ENCODE peak calls at places on chromosomes 11 and 22, in five cellular contexts. K is endothelial cell of umbilical vein, O is ovary, R is heart left ventricle, M is IMR-90. D is an unnamed sample.

GRCh38 chr11:15107730-15108515 is 6.8 kb upstream of the INSC start:
- DNase-seq in M (peak; percentile 55), O (no peak), K (no peak), R (no peak), D (no peak)

GRCh38 chr11:134823970-134824369 is 411.9 kb upstream of the B3GAT1 start:
- DNase-seq in K (no peak), R (no peak), M (no peak), O (no peak), D (no peak)

GRCh38 chr11:65422104-65422632 is 430 bp upstream of the NEAT1 start:
- DNase-seq in M (peak; percentile 97), O (peak; percentile 99), R (peak; percentile 99), K (peak; percentile 95), D (peak; percentile 97)

GRCh38 chr11:91350931-91351330 is 873.7 kb upstream of the FAT3 start:
- DNase-seq in O (no peak), K (no peak), R (no peak), M (no peak), D (no peak)

GRCh38 chr11:17010851-17011420 is 3.3 kb downstream of the PLEKHA7 start:
- DNase-seq in O (no peak), R (no peak), M (no peak), K (no peak), D (no peak)

GRCh38 chr22:42344391-42344861 is 74.0 kb upstream of the TCF20 start:
- DNase-seq in O (peak; percentile 55), R (no peak), M (no peak), K (no peak), D (peak; percentile 39)

GRCh38 chr11:76623171-76623883 is 47.2 kb downstream of the LRRC32 start:
- DNase-seq in M (peak; percentile 72), O (peak; percentile 15), R (no peak), K (peak; percentile 29), D (no peak)

GRCh38 chr11:71206186-71206585 is 46.2 kb downstream of the SHANK2 start:
- DNase-seq in R (no peak), O (no peak), K (no peak), M (peak; percentile 66), D (peak; percentile 70)

GRCh38 chr22:25039754-25040153 is 87.2 kb downstream of the KIAA1671 start:
- DNase-seq in R (no peak), O (no peak), K (no peak), M (no peak), D (no peak)

GRCh38 chr11:126153999-126154398 is 57.5 kb downstream of the RPUSD4 start:
- DNase-seq in K (peak; percentile 98), R (no peak), M (peak; percentile 92), O (no peak), D (no peak)

GRCh38 chr11:15692739-15693138 is 578.0 kb downstream of the INSC start:
- DNase-seq in R (no peak), M (peak; percentile 65), O (no peak), K (no peak), D (no peak)

GRCh38 chr11:125515102-125515439 is 19.0 kb upstream of the FEZ1 start:
- DNase-seq in R (no peak), O (no peak), K (no peak), M (no peak), D (no peak)

GRCh38 chr11:130037058-130037457 is 32.6 kb upstream of the APLP2 start:
- DNase-seq in R (no peak), M (peak; percentile 69), K (peak; percentile 65), O (no peak), D (no peak)

GRCh38 chr11:107018274-107018901 is at the start of gene GUCY1A2:
- DNase-seq in M (no peak), O (peak; percentile 21), R (peak; percentile 31), K (no peak), D (peak; percentile 44)

GRCh38 chr11:107017433-107018227 is 646 bp downstream of the GUCY1A2 start:
- DNase-seq in O (peak; percentile 40), M (no peak), R (peak; percentile 47), K (peak; percentile 7), D (peak; percentile 74)

GRCh38 chr11:107014871-107015270 is 3.4 kb downstream of the GUCY1A2 start:
- DNase-seq in O (no peak), M (no peak), K (no peak), R (no peak), D (no peak)

GRCh38 chr11:107017104-107017432 is 1.2 kb downstream of the GUCY1A2 start:
- DNase-seq in R (peak; percentile 33), M (no peak), K (no peak), O (no peak), D (no peak)

GRCh38 chr11:107018902-107019493 is 722 bp upstream of the GUCY1A2 start:
- DNase-seq in R (peak; percentile 58), M (peak; percentile 61), O (peak; percentile 47), K (peak; percentile 49), D (peak; percentile 77)
- TF ChIP-seq POLR2A in R (no peak), M (no peak), O (no peak), K (no peak), D (no peak)

DNA sequence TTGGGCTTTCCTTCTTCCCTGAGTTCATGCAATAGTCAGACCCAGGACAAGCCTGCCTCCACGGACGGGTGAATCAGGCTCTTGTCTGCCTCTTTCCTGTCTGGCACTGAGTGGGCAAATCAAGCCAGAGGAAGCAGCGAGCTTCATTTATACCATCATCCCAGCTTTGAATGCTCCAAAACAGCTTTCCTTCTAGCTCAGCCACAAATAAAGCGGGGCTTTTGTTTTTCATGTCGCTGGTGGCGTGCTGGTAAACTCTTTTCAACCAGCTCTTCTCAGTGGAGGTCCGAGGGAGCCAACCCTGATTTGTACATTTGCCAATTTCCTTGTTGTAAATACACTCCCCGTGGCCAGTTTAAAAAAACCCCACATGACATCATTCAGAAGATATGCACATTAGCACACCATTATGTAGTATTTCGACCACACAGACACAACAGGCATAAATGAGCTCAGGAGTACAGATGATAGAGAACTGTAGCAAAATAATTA is 8.6 kb downstream of the C11orf91 start:
- DNase-seq in O (peak; percentile 58), M (peak; percentile 98), K (peak; percentile 98), R (peak; percentile 66), D (peak; percentile 48)
- TF ChIP-seq POLR2A in O (no peak), M (peak; percentile 76), K (peak; percentile 54), R (no peak), D (no peak)

GRCh38 chr11:61581931-61582330 is 1.1 kb upstream of the SYT7 start:
- DNase-seq in M (no peak), K (no peak), R (no peak), O (no peak), D (no peak)

GRCh38 chr11:61578819-61579218 is 2.1 kb downstream of the SYT7 start:
- DNase-seq in R (no peak), K (no peak), O (no peak), M (no peak), D (no peak)

GRCh38 chr11:61580292-61580888 is 486 bp downstream of the SYT7 start:
- DNase-seq in O (no peak), M (no peak), K (no peak), R (no peak), D (no peak)

GRCh38 chr11:61579398-61580291 is 1.2 kb downstream of the SYT7 start:
- DNase-seq in M (no peak), R (no peak), K (no peak), O (no peak), D (no peak)

GRCh38 chr11:61581030-61581928 is at the start of gene SYT7:
- DNase-seq in O (peak; percentile 97), M (peak; percentile 96), K (peak; percentile 94), R (peak; percentile 96), D (peak; percentile 95)
- TF ChIP-seq POLR2A in O (peak; percentile 89), M (no peak), K (no peak), R (no peak), D (no peak)

GRCh38 chr11:5596611-5597201 is at the start of gene TRIM6:
- DNase-seq in O (peak; percentile 71), M (peak; percentile 35), K (peak; percentile 42), R (peak; percentile 55), D (peak; percentile 66)
- TF ChIP-seq POLR2A in O (no peak), M (no peak), K (no peak), R (no peak), D (no peak)

D was measured in testis.